ENCODE peak calls at places on chromosomes 7 and 10, in four cellular contexts. Z is naive B cell, W is memory B cell, G is T follicular helper cell. V is an unnamed sample.

GRCh38 chr10:112827951-112828350 is 122.1 kb upstream of the TCF7L2 start:
- DNase-seq in Z (no peak), W (no peak), G (no peak), V (no peak)

GRCh38 chr10:95034401-95034800 is 34.9 kb downstream of the CYP2C8 start:
- DNase-seq in Z (no peak), W (no peak), G (no peak), V (no peak)

GRCh38 chr7:30842542-30843451 is 68.9 kb upstream of the AQP1 start:
- DNase-seq in Z (no peak), W (no peak), G (no peak), V (no peak)

GRCh38 chr7:45153238-45153637 is 4.4 kb upstream of the RAMP3 start:
- DNase-seq in Z (no peak), W (no peak), G (no peak), V (peak; percentile 30)

GRCh38 chr10:74825033-74825370 is 1.4 kb upstream of the KAT6B start:
- DNase-seq in Z (peak; percentile 42), W (peak; percentile 54), G (no peak), V (peak; percentile 66)

GRCh38 chr7:47601119-47601880 is 19.4 kb upstream of the TNS3 start:
- DNase-seq in Z (peak; percentile 55), W (no peak), G (no peak), V (peak; percentile 82)

GRCh38 chr7:28988818-28989595 is 30.9 kb upstream of the TRIL start:
- DNase-seq in Z (no peak), W (no peak), G (no peak), V (no peak)

GRCh38 chr7:140924019-140924820 is 509 bp downstream of the BRAF start:
- DNase-seq in Z (peak; percentile 95), W (peak; percentile 86), G (peak; percentile 68), V (peak; percentile 80)

GRCh38 chr10:63819753-63820347 is 298.6 kb downstream of the REEP3 start:
- DNase-seq in Z (no peak), W (no peak), G (no peak), V (peak; percentile 20)

GRCh38 chr10:89427629-89428028 is 13.3 kb downstream of the IFIT5 start:
- DNase-seq in Z (no peak), W (no peak), G (no peak), V (no peak)

GRCh38 chr7:73899731-73900142 is 38.8 kb downstream of the TMEM270 start:
- DNase-seq in Z (no peak), W (no peak), G (no peak), V (no peak)

GRCh38 chr7:322111-322671 is 32.2 kb downstream of the FOXL3 start:
- DNase-seq in Z (peak; percentile 78), W (peak; percentile 98), G (peak; percentile 78), V (peak; percentile 63)

GRCh38 chr10:108070789-108071188 is 906.3 kb upstream of the SORCS1 start:
- DNase-seq in Z (no peak), W (no peak), G (no peak), V (no peak)

GRCh38 chr7:129719980-129720732 is 108.6 kb downstream of the NRF1 start:
- DNase-seq in Z (no peak), W (no peak), G (no peak), V (peak; percentile 36)

GRCh38 chr10:103693070-103693811 is 162.1 kb downstream of the SH3PXD2A start:
- DNase-seq in Z (peak; percentile 67), W (peak; percentile 49), G (no peak), V (peak; percentile 60)

GRCh38 chr7:55152490-55152889 is 133.7 kb downstream of the EGFR start:
- DNase-seq in Z (no peak), W (no peak), G (no peak), V (peak; percentile 51)

V was measured in OCI-LY7.